ENCODE peak calls at places on chromosomes 6 and 20, in seven cellular contexts. S, Y, A, I, C, X and Z are unnamed samples.

GRCh38 chr6:6243846-6244245 is 76.6 kb downstream of the F13A1 start:
- DNase-seq in S (no peak), Y (no peak), A (no peak), I (no peak), C (no peak), X (no peak), Z (no peak)

GRCh38 chr6:36780517-36781210 is 58.6 kb downstream of the CPNE5 start:
- DNase-seq in S (no peak), Y (no peak), A (no peak), I (no peak), C (no peak), X (no peak), Z (no peak)

GRCh38 chr6:53111865-53112264 is 36.8 kb downstream of the GCM1 start:
- DNase-seq in S (no peak), Y (no peak), A (no peak), I (no peak), C (no peak), X (no peak), Z (no peak)

GRCh38 chr6:11054722-11055121 is 10.6 kb upstream of the ELOVL2 start:
- DNase-seq in S (no peak), Y (no peak), A (no peak), I (no peak), C (no peak), X (no peak), Z (no peak)

GRCh38 chr20:37314099-37314498 is 24.6 kb downstream of the MANBAL start:
- DNase-seq in S (no peak), Y (no peak), A (no peak), I (no peak), C (no peak), X (no peak), Z (no peak)

GRCh38 chr20:9019833-9020232 is 49.1 kb upstream of the PLCB4 start:
- DNase-seq in S (no peak), Y (no peak), A (no peak), I (no peak), C (no peak), X (no peak), Z (no peak)

GRCh38 chr6:14671261-14671681 is 553.7 kb downstream of the CD83 start:
- DNase-seq in S (no peak), Y (no peak), A (no peak), I (no peak), C (no peak), X (no peak), Z (no peak)

GRCh38 chr6:137271245-137272183 is 52.3 kb upstream of the IFNGR1 start:
- DNase-seq in S (no peak), Y (peak), A (no peak), I (no peak), C (peak), X (peak), Z (no peak)

GRCh38 chr6:167798453-167798852 is 28.3 kb upstream of the AFDN start:
- DNase-seq in S (no peak), Y (no peak), A (no peak), I (no peak), C (no peak), X (no peak), Z (peak)

GRCh38 chr6:156597130-156597529 is 180.0 kb upstream of the ARID1B start:
- DNase-seq in S (no peak), Y (no peak), A (no peak), I (no peak), C (no peak), X (no peak), Z (no peak)

GRCh38 chr6:133184798-133185380 is 56.3 kb upstream of the EYA4 start:
- DNase-seq in S (no peak), Y (no peak), A (no peak), I (no peak), C (peak), X (peak), Z (no peak)

GRCh38 chr20:20549699-20550098 is 162.7 kb downstream of the RALGAPA2 start:
- DNase-seq in S (no peak), Y (peak), A (no peak), I (no peak), C (peak), X (peak), Z (no peak)

GRCh38 chr6:80126657-80127350 is 20.3 kb downstream of the BCKDHB start:
- DNase-seq in S (no peak), Y (no peak), A (no peak), I (no peak), C (no peak), X (no peak), Z (no peak)

GRCh38 chr6:56649782-56650181 is 7.1 kb upstream of the DST start:
- DNase-seq in S (no peak), Y (no peak), A (no peak), I (no peak), C (no peak), X (no peak), Z (no peak)

GRCh38 chr6:1624071-1624847 is 14.5 kb downstream of the FOXC1 start:
- DNase-seq in S (peak), Y (no peak), A (no peak), I (peak), C (no peak), X (no peak), Z (peak)

GRCh38 chr6:116531675-116532570 is 13.6 kb downstream of the TRAPPC3L start:
- DNase-seq in S (peak), Y (peak), A (peak), I (peak), C (peak), X (peak), Z (peak)

GRCh38 chr6:146719387-146719786 is 120.6 kb downstream of the ADGB start:
- DNase-seq in S (no peak), Y (no peak), A (no peak), I (no peak), C (no peak), X (no peak), Z (no peak)

GRCh38 chr6:150894191-150894744 is 28.8 kb downstream of the MTHFD1L start:
- DNase-seq in S (no peak), Y (no peak), A (no peak), I (no peak), C (no peak), X (no peak), Z (no peak)

GRCh38 chr6:3013486-3013885 is 13.8 kb downstream of the NQO2 start:
- DNase-seq in S (no peak), Y (peak), A (no peak), I (no peak), C (no peak), X (peak), Z (peak)

GRCh38 chr20:64268180-64268579 is 12.6 kb downstream of the PCMTD2 start:
- DNase-seq in S (no peak), Y (no peak), A (no peak), I (no peak), C (no peak), X (no peak), Z (peak)

GRCh38 chr20:54221996-54222890 is 14.4 kb downstream of the PFDN4 start:
- DNase-seq in S (no peak), Y (no peak), A (no peak), I (no peak), C (peak), X (no peak), Z (no peak)